ENCODE peak calls at places on chromosomes 3 and 15, in five cellular contexts. U is fibroblast of pulmonary artery, A is spleen, B is DND-41, R is GM12865. S is an unnamed sample.

GRCh38 chr3:194040501-194041273 is 95.3 kb upstream of the HES1 start:
- DNase-seq in U (no peak), A (no peak), B (no peak), R (no peak), S (no peak)

GRCh38 chr3:1118074-1118473 is 25.2 kb downstream of the CNTN6 start:
- DNase-seq in U (peak; percentile 25), A (no peak), B (no peak), R (no peak), S (no peak)

GRCh38 chr15:87707076-87707475 is 549.5 kb downstream of the NTRK3 start:
- DNase-seq in U (no peak), A (no peak), B (no peak), R (no peak), S (no peak)

GRCh38 chr15:50996641-50997040 is 88.2 kb downstream of the AP4E1 start:
- DNase-seq in U (peak; percentile 18), A (no peak), B (no peak), R (no peak), S (no peak)

GRCh38 chr3:128367221-128367620 is 99.5 kb downstream of the DNAJB8 start:
- DNase-seq in U (no peak), A (peak; percentile 52), B (no peak), R (no peak), S (peak; percentile 7)

GRCh38 chr3:149085828-149086231 is 503 bp downstream of the HLTF start:
- DNase-seq in U (peak; percentile 33), A (peak; percentile 77), B (peak; percentile 48), R (peak; percentile 55), S (peak; percentile 39)

GRCh38 chr15:35548435-35548834 is 2.5 kb upstream of the DPH6 start:
- DNase-seq in U (no peak), A (no peak), B (no peak), R (no peak), S (no peak)

GRCh38 chr15:82128401-82129143 is 82.8 kb upstream of the MEX3B start:
- DNase-seq in U (no peak), A (no peak), B (no peak), R (peak; percentile 24), S (no peak)

GRCh38 chr15:23564798-23565394 is 578 bp upstream of the MKRN3 start:
- DNase-seq in U (peak; percentile 4), A (no peak), B (peak; percentile 22), R (no peak), S (peak; percentile 34)

GRCh38 chr3:128198313-128198712 is 45.0 kb downstream of the EEFSEC start:
- DNase-seq in U (no peak), A (no peak), B (no peak), R (no peak), S (no peak)

GRCh38 chr15:68603951-68604350 is 25.2 kb downstream of the CORO2B start:
- DNase-seq in U (peak; percentile 52), A (peak; percentile 57), B (no peak), R (no peak), S (no peak)

GRCh38 chr3:36214460-36214859 is 165.8 kb upstream of the STAC start:
- DNase-seq in U (no peak), A (no peak), B (no peak), R (no peak), S (no peak)

GRCh38 chr3:195558602-195559001 is 15.5 kb upstream of the PPP1R2 start:
- DNase-seq in U (peak; percentile 69), A (no peak), B (peak; percentile 28), R (peak; percentile 69), S (peak; percentile 49)

GRCh38 chr3:150183619-150184425 is 213.1 kb upstream of the PFN2 start:
- DNase-seq in U (peak; percentile 84), A (peak; percentile 80), B (peak; percentile 23), R (peak; percentile 83), S (peak; percentile 53)

GRCh38 chr3:42752961-42753360 is 20.1 kb downstream of the CCDC13 start:
- DNase-seq in U (no peak), A (no peak), B (no peak), R (no peak), S (no peak)

GRCh38 chr15:101010781-101011180 is 91.6 kb downstream of the LRRK1 start:
- DNase-seq in U (no peak), A (no peak), B (no peak), R (no peak), S (no peak)

GRCh38 chr3:184525337-184526157 is 36.0 kb upstream of the EPHB3 start:
- DNase-seq in U (no peak), A (peak; percentile 80), B (no peak), R (no peak), S (no peak)

GRCh38 chr3:134795776-134796312 is 784 bp downstream of the EPHB1 start:
- DNase-seq in U (peak; percentile 11), A (no peak), B (no peak), R (no peak), S (no peak)

GRCh38 chr15:57655809-57656208 is 50.7 kb upstream of the POLR2M start:
- DNase-seq in U (peak; percentile 22), A (no peak), B (no peak), R (peak; percentile 7), S (no peak)

GRCh38 chr3:5166846-5167245 is 20.7 kb upstream of the EDEM1 start:
- DNase-seq in U (no peak), A (no peak), B (no peak), R (no peak), S (no peak)

GRCh38 chr3:14451844-14452533 is 49.6 kb downstream of the SLC6A6 start:
- DNase-seq in U (peak; percentile 92), A (no peak), B (no peak), R (no peak), S (no peak)

GRCh38 chr3:71582612-71583568 is 638 bp downstream of the FOXP1 start:
- DNase-seq in U (no peak), A (peak; percentile 95), B (peak; percentile 87), R (peak; percentile 32), S (peak; percentile 28)

GRCh38 chr3:123733341-123733740 is 148.5 kb upstream of the HACD2 start:
- DNase-seq in U (no peak), A (no peak), B (no peak), R (no peak), S (no peak)

GRCh38 chr15:69826818-69827174 is 270.9 kb downstream of the TLE3 start:
- DNase-seq in U (no peak), A (no peak), B (no peak), R (no peak), S (no peak)

GRCh38 chr3:173411288-173412064 is 13.9 kb downstream of the NLGN1 start:
- DNase-seq in U (peak; percentile 59), A (no peak), B (no peak), R (no peak), S (no peak)

GRCh38 chr3:114615535-114616064 is 321.8 kb downstream of the TIGIT start:
- DNase-seq in U (no peak), A (no peak), B (no peak), R (no peak), S (no peak)

GRCh38 chr3:5784656-5785055 is 597.1 kb downstream of the EDEM1 start:
- DNase-seq in U (no peak), A (no peak), B (no peak), R (no peak), S (no peak)

DNA sequence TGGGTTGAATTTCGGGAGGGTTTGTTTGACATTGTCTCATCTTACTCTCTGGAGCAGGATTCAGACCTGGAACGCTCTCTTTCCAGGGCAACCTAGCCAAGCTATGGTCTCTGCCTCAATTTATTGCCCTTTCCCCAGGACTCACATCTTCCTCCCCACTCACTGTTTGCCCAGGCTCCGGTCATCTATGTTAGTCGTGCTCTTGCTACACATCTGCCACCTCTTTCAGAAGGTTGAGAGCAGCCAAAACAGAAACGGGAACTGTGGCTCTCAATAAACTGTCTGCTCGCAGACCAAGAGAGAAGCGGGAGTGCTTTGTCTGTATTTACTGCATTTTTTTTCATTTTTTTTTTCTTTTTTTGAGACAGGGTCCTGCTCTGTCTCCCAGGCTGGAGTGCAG is 81.6 kb downstream of the ST6GAL1 start:
- DNase-seq in U (no peak), A (no peak), B (no peak), R (peak; percentile 84), S (no peak)
- H3K4me3 ChIP-seq in U (no peak overlapping the region), A (no peak overlapping the region), B (no peak overlapping the region), R (peak overlapping the region; percentile 54), S (no peak overlapping the region)

GRCh38 chr3:49900491-49901153 is 3.1 kb downstream of the MST1R start:
- DNase-seq in U (peak; percentile 22), A (no peak), B (no peak), R (no peak), S (no peak)

GRCh38 chr3:49902511-49903345 is 945 bp downstream of the MST1R start:
- DNase-seq in U (no peak), A (no peak), B (no peak), R (no peak), S (no peak)

GRCh38 chr3:49906004-49906860 is 2.6 kb upstream of the MST1R start:
- DNase-seq in U (peak; percentile 49), A (peak; percentile 82), B (peak; percentile 31), R (peak; percentile 66), S (peak; percentile 52)

GRCh38 chr3:49901351-49902339 is 2.0 kb downstream of the MST1R start:
- DNase-seq in U (no peak), A (no peak), B (peak; percentile 49), R (peak; percentile 57), S (peak; percentile 16)

GRCh38 chr3:49903451-49904424 is at the start of gene MST1R:
- DNase-seq in U (peak; percentile 25), A (peak; percentile 96), B (no peak), R (peak; percentile 82), S (no peak)
- H3K4me3 ChIP-seq in U (no peak within 1 kb of the TSS), A (peak within 1 kb of the TSS; percentile 38), B (no peak within 1 kb of the TSS), R (peak within 1 kb of the TSS; percentile 44), S (no peak within 1 kb of the TSS)

DNA sequence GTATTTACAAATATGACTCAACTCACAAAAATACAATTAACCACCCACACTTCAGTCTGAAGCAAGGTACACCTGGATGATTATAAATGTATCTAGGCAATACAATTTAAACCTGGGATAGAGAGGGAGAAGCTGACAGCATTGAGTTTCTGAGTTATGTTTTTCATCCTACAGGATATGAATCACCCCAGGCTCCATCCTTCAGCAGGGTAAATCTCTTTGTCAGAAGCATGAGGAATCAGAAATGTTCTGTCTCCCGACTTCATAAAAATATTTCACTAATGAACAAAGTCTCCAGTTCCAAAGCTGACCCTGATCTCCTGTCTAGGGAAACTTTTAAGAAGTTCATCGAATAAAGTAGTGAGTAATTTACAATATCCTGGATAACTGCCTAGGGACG is 25.4 kb upstream of the FRMD4B start:
- DNase-seq in U (peak; percentile 51), A (no peak), B (no peak), R (no peak), S (no peak)
- H3K4me3 ChIP-seq in U (no peak overlapping the region), A (no peak overlapping the region), B (no peak overlapping the region), R (no peak overlapping the region), S (no peak overlapping the region)

GRCh38 chr3:48595075-48595525 is at the start of gene COL7A1:
- DNase-seq in U (no peak), A (no peak), B (no peak), R (no peak), S (no peak)
- H3K4me3 ChIP-seq in U (peak within 1 kb of the TSS; percentile 37), A (no peak within 1 kb of the TSS), B (no peak within 1 kb of the TSS), R (no peak within 1 kb of the TSS), S (no peak within 1 kb of the TSS)

DNA sequence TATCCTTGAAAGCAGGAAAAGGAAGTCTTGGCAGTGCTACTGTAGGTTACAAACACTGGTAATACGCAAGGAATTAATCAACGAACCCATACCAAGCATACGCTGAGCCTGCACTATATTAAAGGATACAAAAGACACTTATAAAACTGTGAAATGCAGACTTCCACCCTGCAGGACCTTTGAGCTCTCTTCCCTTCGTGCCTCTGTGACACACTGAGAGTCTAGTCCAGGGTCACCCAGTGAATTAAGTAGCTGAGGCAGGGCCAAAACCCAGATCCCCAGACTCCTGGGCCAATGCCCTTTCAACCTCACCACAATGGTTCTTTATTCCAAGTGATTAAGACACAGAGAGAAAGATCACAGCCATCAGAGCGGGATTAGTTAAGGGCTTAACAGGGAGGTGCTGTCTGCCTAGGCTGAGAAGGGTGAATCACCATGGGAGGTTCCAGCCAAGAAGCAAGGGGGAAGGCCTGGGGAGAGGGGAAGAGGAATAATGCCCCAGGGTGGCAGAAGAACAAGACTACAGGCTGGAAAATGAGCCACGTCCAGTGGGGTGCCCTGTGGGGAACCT is 6.8 kb downstream of the ANXA2 start:
- DNase-seq in U (peak; percentile 84), A (no peak), B (no peak), R (no peak), S (no peak)
- H3K4me3 ChIP-seq in U (peak overlapping the region; percentile 34), A (no peak overlapping the region), B (no peak overlapping the region), R (no peak overlapping the region), S (no peak overlapping the region)

S was measured in Jurkat, Clone E6-1.